ENCODE peak calls at places on chromosomes 2 and 18, in nine cellular contexts. U is AG20443; J is activated CD4-positive, alpha-beta T cell treated with anti-CD3 and anti-CD28 coated beads, Interleukin-2, amount 50 U/mL, for 24 hours; H is hypothalamus; X is iris pigment epithelial cell; K is fibroblast of pulmonary artery; S is AG08395; I is HFFc6; V is left cardiac atrium. T is an unnamed sample.

GRCh38 chr2:27369471-27370025 is 590 bp downstream of the EIF2B4 start:
- DNase-seq in U (peak; percentile 82), J (no peak), H (no peak), X (peak; percentile 58), K (peak; percentile 63), S (peak; percentile 85), I (peak; percentile 37), V (peak; percentile 82), T (no peak)

GRCh38 chr18:23453657-23454011 is 547 bp downstream of the RIOK3 start:
- DNase-seq in U (peak; percentile 49), J (no peak), H (no peak), X (peak; percentile 82), K (peak; percentile 43), S (peak; percentile 31), I (peak; percentile 51), V (no peak), T (no peak)

GRCh38 chr2:144668493-144669110 is 148.7 kb upstream of the ZEB2 start:
- DNase-seq in U (no peak), J (no peak), H (no peak), X (no peak), K (no peak), S (no peak), I (no peak), V (no peak), T (no peak)

GRCh38 chr18:21330122-21330701 is 88.2 kb downstream of the GREB1L start:
- DNase-seq in U (peak; percentile 61), J (no peak), H (no peak), X (peak; percentile 59), K (peak; percentile 41), S (peak; percentile 81), I (peak; percentile 79), V (no peak), T (no peak)

GRCh38 chr2:120809151-120809550 is 73.5 kb downstream of the GLI2 start:
- DNase-seq in U (no peak), J (no peak), H (no peak), X (no peak), K (no peak), S (no peak), I (no peak), V (no peak), T (no peak)

GRCh38 chr2:23373666-23374065 is 11.3 kb upstream of the KLHL29 start:
- DNase-seq in U (no peak), J (no peak), H (no peak), X (no peak), K (no peak), S (no peak), I (no peak), V (no peak), T (no peak)

GRCh38 chr2:26164641-26165211 is 8.2 kb upstream of the GAREM2 start:
- DNase-seq in U (no peak), J (no peak), H (no peak), X (no peak), K (no peak), S (no peak), I (no peak), V (no peak), T (no peak)

GRCh38 chr18:22347624-22348511 is 69.8 kb downstream of the CTAGE1 start:
- DNase-seq in U (no peak), J (no peak), H (no peak), X (peak; percentile 41), K (peak; percentile 42), S (no peak), I (no peak), V (peak; percentile 43), T (no peak)

GRCh38 chr2:109351164-109351756 is 222.3 kb downstream of the SH3RF3 start:
- DNase-seq in U (peak; percentile 90), J (no peak), H (peak; percentile 20), X (peak; percentile 46), K (peak; percentile 44), S (peak; percentile 91), I (peak; percentile 73), V (peak; percentile 60), T (no peak)

GRCh38 chr2:15357186-15357585 is 203.9 kb downstream of the NBAS start:
- DNase-seq in U (no peak), J (no peak), H (no peak), X (no peak), K (no peak), S (no peak), I (no peak), V (no peak), T (no peak)

GRCh38 chr2:72959995-72960981 is 43.0 kb downstream of the EMX1 start:
- DNase-seq in U (no peak), J (no peak), H (no peak), X (no peak), K (no peak), S (no peak), I (no peak), V (no peak), T (no peak)

GRCh38 chr18:76364282-76365259 is 130.5 kb downstream of the ZNF516 start:
- DNase-seq in U (no peak), J (no peak), H (no peak), X (no peak), K (no peak), S (no peak), I (no peak), V (no peak), T (no peak)

GRCh38 chr2:159515482-159515881 is 100.9 kb downstream of the BAZ2B start:
- DNase-seq in U (no peak), J (no peak), H (no peak), X (no peak), K (no peak), S (no peak), I (no peak), V (no peak), T (no peak)